ENCODE peak calls at places on chromosome 1, in seven cellular contexts. Z, I, K, T, W, A and F are unnamed samples.

GRCh38 chr1:3945222-3945621 is 45.1 kb upstream of the C1orf174 start:
- DNase-seq in Z (no peak), I (no peak), K (no peak), T (no peak), W (no peak), A (no peak), F (no peak)

GRCh38 chr1:23745515-23745914 is 2.2 kb downstream of the ELOA start:
- DNase-seq in Z (peak; percentile 58), I (peak; percentile 47), K (no peak), T (no peak), W (no peak), A (peak; percentile 47), F (peak; percentile 15)

GRCh38 chr1:212664409-212665199 is 35.0 kb downstream of the BATF3 start:
- DNase-seq in Z (no peak), I (no peak), K (no peak), T (no peak), W (no peak), A (no peak), F (no peak)

GRCh38 chr1:10538608-10539355 is 64.0 kb downstream of the PEX14 start:
- DNase-seq in Z (peak; percentile 19), I (no peak), K (no peak), T (no peak), W (no peak), A (peak; percentile 23), F (no peak)

GRCh38 chr1:164772635-164773034 is 213.7 kb downstream of the PBX1 start:
- DNase-seq in Z (peak; percentile 88), I (peak; percentile 81), K (peak; percentile 66), T (peak; percentile 19), W (no peak), A (peak; percentile 94), F (peak; percentile 87)

GRCh38 chr1:87196110-87196509 is 132.6 kb upstream of the LMO4 start:
- DNase-seq in Z (no peak), I (no peak), K (no peak), T (no peak), W (no peak), A (no peak), F (no peak)

GRCh38 chr1:201125805-201126204 is 1.2 kb downstream of the ASCL5 start:
- DNase-seq in Z (no peak), I (no peak), K (no peak), T (no peak), W (no peak), A (no peak), F (no peak)

GRCh38 chr1:78411707-78412106 is 79.1 kb upstream of the PTGFR start:
- DNase-seq in Z (no peak), I (no peak), K (no peak), T (no peak), W (no peak), A (no peak), F (no peak)

GRCh38 chr1:154999651-155000474 is 2.7 kb upstream of the ZBTB7B start:
- DNase-seq in Z (no peak), I (no peak), K (no peak), T (no peak), W (no peak), A (no peak), F (peak; percentile 64)

GRCh38 chr1:7207875-7208646 is 422.8 kb downstream of the CAMTA1 start:
- DNase-seq in Z (peak; percentile 67), I (peak; percentile 59), K (peak; percentile 73), T (peak; percentile 17), W (peak; percentile 63), A (peak; percentile 69), F (peak; percentile 63)

GRCh38 chr1:68230901-68231626 is 1.3 kb downstream of the WLS start:
- DNase-seq in Z (no peak), I (peak; percentile 48), K (peak; percentile 8), T (no peak), W (no peak), A (peak; percentile 52), F (no peak)

GRCh38 chr1:44050261-44050660 is 19.0 kb upstream of the SLC6A9 start:
- DNase-seq in Z (no peak), I (no peak), K (no peak), T (no peak), W (no peak), A (peak; percentile 64), F (no peak)